ENCODE peak calls at places on chromosomes 12 and 14, in five cellular contexts. J is K562, U is SK-N-SH, Z is GM12878, E is HepG2. P is an unnamed sample. For H3K79me2, the result is how much of the 10 kb centered on the place peaks cover.

GRCh38 chr12:30847259-30847658 is 79.3 kb upstream of the TSPAN11 start:
- DNase-seq in J (peak), E (peak), Z (peak), U (peak), P (no peak)

GRCh38 chr14:64856528-64857445 is 22.9 kb downstream of the SPTB start:
- DNase-seq in U (no peak), J (no peak), E (no peak), Z (no peak), P (no peak)

GRCh38 chr14:31998220-31998559 is 78.9 kb upstream of the ARHGAP5 start:
- DNase-seq in E (no peak), Z (no peak), J (no peak), U (no peak), P (no peak)

GRCh38 chr12:69348162-69348938 is at the start of gene LYZ:
- DNase-seq in E (peak), U (no peak), Z (no peak), J (no peak), P (no peak)

GRCh38 chr12:26551385-26551784 is 281.6 kb downstream of the ITPR2 start:
- DNase-seq in U (no peak), Z (no peak), J (no peak), E (no peak), P (no peak)

GRCh38 chr14:106694638-106695393 is 1168.4 kb downstream of the TMEM121 start:
- DNase-seq in J (no peak), U (peak), Z (no peak), E (no peak), P (no peak)

GRCh38 chr14:104794641-104795467 is 694 bp downstream of the AKT1 start:
- DNase-seq in Z (no peak), U (peak), J (peak), E (no peak), P (no peak)

GRCh38 chr14:23494223-23494622 is 24.7 kb downstream of the NGDN start:
- DNase-seq in E (peak), U (peak), J (no peak), Z (no peak), P (peak)

GRCh38 chr14:54462048-54462447 is 20.9 kb upstream of the CNIH1 start:
- DNase-seq in Z (no peak), E (no peak), U (no peak), J (no peak), P (no peak)

GRCh38 chr12:116141110-116141832 is 136.2 kb downstream of the MED13L start:
- DNase-seq in Z (no peak), E (no peak), J (no peak), U (peak), P (no peak)

GRCh38 chr14:21267886-21268611 is 1.2 kb downstream of the HNRNPC start:
- DNase-seq in Z (no peak), J (no peak), U (no peak), E (no peak), P (no peak)

GRCh38 chr14:91352696-91353692 is 64.6 kb downstream of the CCDC88C start:
- DNase-seq in U (no peak), Z (no peak), J (no peak), E (no peak), P (no peak)

GRCh38 chr12:68428211-68428610 is 96.0 kb upstream of the MDM1 start:
- DNase-seq in U (no peak), J (no peak), Z (no peak), E (no peak), P (no peak)

GRCh38 chr14:105089746-105090492 is 24.7 kb upstream of the GPR132 start:
- DNase-seq in Z (no peak), J (no peak), U (no peak), E (no peak), P (no peak)

GRCh38 chr12:29880987-29881386 is 97.2 kb upstream of the TMTC1 start:
- DNase-seq in Z (no peak), U (no peak), E (no peak), J (no peak), P (no peak)

GRCh38 chr14:52333823-52334657 is 19.9 kb downstream of the PTGER2 start:
- DNase-seq in J (no peak), E (no peak), U (no peak), Z (no peak), P (no peak)

GRCh38 chr12:62802981-62803380 is 132.0 kb downstream of the PPM1H start:
- DNase-seq in Z (no peak), U (no peak), E (no peak), J (no peak), P (no peak)

GRCh38 chr12:103986823-103987222 is 21.2 kb downstream of the TDG start:
- DNase-seq in Z (no peak), U (no peak), J (no peak), E (no peak), P (no peak)

GRCh38 chr14:37088816-37089215 is 83.6 kb downstream of the SLC25A21 start:
- DNase-seq in U (no peak), Z (no peak), J (no peak), E (no peak), P (no peak)

GRCh38 chr12:88578821-88579518 is 1.3 kb downstream of the KITLG start:
- DNase-seq in E (peak), Z (no peak), U (peak), J (no peak), P (no peak)

GRCh38 chr14:102993523-102993922 is 63.8 kb downstream of the CDC42BPB start:
- DNase-seq in E (peak), J (no peak), Z (no peak), U (no peak), P (no peak)

GRCh38 chr14:104882325-104882973 is 17.4 kb downstream of the CEP170B start:
- DNase-seq in J (peak), Z (no peak), E (no peak), U (peak), P (peak)

GRCh38 chr14:71183856-71184255 is 276.6 kb downstream of the PCNX1 start:
- DNase-seq in U (peak), E (no peak), Z (no peak), J (no peak), P (no peak)

GRCh38 chr12:6775185-6775770 is 3.0 kb downstream of the LAG3 start:
- DNase-seq in U (no peak), Z (no peak), E (no peak), J (no peak), P (no peak)

GRCh38 chr14:90381999-90382451 is 14.8 kb upstream of the CALM1 start:
- DNase-seq in U (peak), J (peak), Z (no peak), E (peak), P (peak)

GRCh38 chr12:40063424-40063823 is 42.5 kb downstream of the SLC2A13 start:
- DNase-seq in U (no peak), Z (no peak), E (no peak), J (no peak), P (no peak)

GRCh38 chr14:65628664-65629063 is 216.1 kb downstream of the FUT8 start:
- DNase-seq in J (no peak), E (no peak), U (no peak), Z (no peak), P (no peak)

GRCh38 chr12:120652671-120653435 is 12.4 kb downstream of the CABP1 start:
- DNase-seq in J (no peak), U (no peak), E (no peak), Z (no peak), P (no peak)

GRCh38 chr12:68962855-68963455 is 30.0 kb upstream of the CPM start:
- DNase-seq in E (no peak), Z (no peak), U (no peak), J (no peak), P (no peak)

GRCh38 chr14:22572562-22573058 is 16.4 kb downstream of the DAD1 start:
- DNase-seq in U (no peak), J (no peak), Z (no peak), E (peak), P (no peak)

GRCh38 chr14:63773504-63773903 is 45.6 kb upstream of the SGPP1 start:
- DNase-seq in E (no peak), Z (no peak), J (no peak), U (no peak), P (no peak)

GRCh38 chr12:23083267-23083666 is 458.3 kb downstream of the ETNK1 start:
- DNase-seq in J (no peak), E (no peak), Z (no peak), U (no peak), P (no peak)

GRCh38 chr12:11706509-11707331 is 57.2 kb downstream of the ETV6 start:
- DNase-seq in Z (no peak), J (no peak), E (peak), U (no peak), P (no peak)

GRCh38 chr12:107379852-107380567 is 286.7 kb upstream of the CRY1 start:
- DNase-seq in E (peak), U (no peak), Z (no peak), J (no peak), P (no peak)

GRCh38 chr14:67428501-67429031 is 16.6 kb upstream of the PLEK2 start:
- DNase-seq in J (no peak), Z (no peak), U (no peak), E (peak), P (no peak)

GRCh38 chr14:77045570-77045890 is 17.0 kb upstream of the IRF2BPL start:
- DNase-seq in J (no peak), U (no peak), Z (no peak), E (no peak), P (no peak)

GRCh38 chr12:59719701-59720100 is 123.9 kb downstream of the SLC16A7 start:
- DNase-seq in J (no peak), E (no peak), Z (no peak), U (no peak), P (no peak)

GRCh38 chr12:107373238-107373809 is 280.0 kb upstream of the CRY1 start:
- DNase-seq in U (peak), J (no peak), E (no peak), Z (no peak), P (no peak)

GRCh38 chr12:120102189-120103043 is 14.1 kb downstream of the RAB35 start:
- DNase-seq in U (no peak), Z (no peak), J (no peak), E (no peak), P (peak)

GRCh38 chr14:56501909-56502530 is 77.6 kb upstream of the TMEM260 start:
- DNase-seq in E (no peak), J (no peak), Z (no peak), U (no peak), P (no peak)

GRCh38 chr12:113092478-113093408 is 36.2 kb downstream of the DTX1 start:
- DNase-seq in Z (no peak), U (no peak), E (no peak), J (peak), P (no peak)
- H3K79me2 ChIP-seq in Z (under half), U (under half), E (under half), J (under half), P (under half)

GRCh38 chr14:75259946-75260545 is 18.6 kb upstream of the FOS start:
- DNase-seq in Z (no peak), U (no peak), E (no peak), J (no peak), P (no peak)
- TF ChIP-seq CTCF in Z (no peak), U (no peak), E (no peak), J (no peak), P (no peak)

GRCh38 chr12:25187781-25188180 is 7.2 kb downstream of the DNAI7 start:
- DNase-seq in J (no peak), Z (no peak), E (no peak), U (no peak), P (no peak)
- TF ChIP-seq GABPA in J (no peak), Z (no peak), E (no peak), U (no peak), P (no peak)

GRCh38 chr12:105476616-105477015 is 146.1 kb downstream of the C12orf75 start:
- DNase-seq in Z (peak), J (no peak), E (no peak), U (no peak), P (no peak)
- H3K79me2 ChIP-seq in Z (under half), J (under half), E (under half), U (under half), P (under half)

P was measured in H1.